ENCODE peak calls at places on chromosomes 1 and 21, in nine cellular contexts. X is endothelial cell of umbilical vein, P is IMR-90, H is heart left ventricle, V is A549, W is tibial nerve, D is ovary, L is stomach, A is adrenal gland. I is an unnamed sample. For H3K4me1, the result is how much of the 10 kb centered on the place peaks cover.

GRCh38 chr1:179080866-179081695 is 789 bp upstream of the TOR3A start:
- DNase-seq in D (no peak), L (no peak), V (no peak), P (no peak), W (no peak), X (no peak), A (no peak), H (no peak), I (no peak)

GRCh38 chr1:197776348-197777082 is 1.2 kb upstream of the DENND1B start:
- DNase-seq in A (no peak), X (peak), L (no peak), W (no peak), D (no peak), V (no peak), H (no peak), P (peak), I (no peak)

GRCh38 chr21:33367309-33367973 is 35.8 kb upstream of the IFNGR2 start:
- DNase-seq in L (no peak), H (no peak), P (no peak), X (no peak), W (no peak), A (no peak), V (no peak), D (no peak), I (no peak)

GRCh38 chr1:244231572-244232315 is 180.7 kb downstream of the ZBTB18 start:
- DNase-seq in L (peak), H (peak), D (peak), W (no peak), P (peak), X (no peak), V (no peak), A (no peak), I (no peak)

GRCh38 chr21:18204931-18205330 is 39.7 kb upstream of the CHODL start:
- DNase-seq in L (no peak), P (no peak), A (no peak), V (no peak), X (peak), H (no peak), D (no peak), W (no peak), I (no peak)

GRCh38 chr1:114078116-114078515 is 75.6 kb downstream of the SYT6 start:
- DNase-seq in W (no peak), A (no peak), X (no peak), P (no peak), D (no peak), H (no peak), L (no peak), V (no peak), I (no peak)

GRCh38 chr1:114024049-114024448 is 44.8 kb downstream of the OLFML3 start:
- DNase-seq in H (no peak), W (no peak), V (no peak), P (no peak), X (no peak), A (no peak), D (peak), L (no peak), I (no peak)

GRCh38 chr1:60343736-60344135 is 270.2 kb upstream of the C1orf87 start:
- DNase-seq in P (no peak), D (no peak), L (no peak), W (no peak), A (no peak), H (no peak), X (no peak), V (no peak), I (no peak)

GRCh38 chr1:41767534-41767933 is 151.2 kb downstream of the HIVEP3 start:
- DNase-seq in L (no peak), P (no peak), A (no peak), X (no peak), V (no peak), W (no peak), D (no peak), H (no peak), I (no peak)

GRCh38 chr21:38814126-38815059 is 8.7 kb downstream of the ETS2 start:
- DNase-seq in P (no peak), D (no peak), V (no peak), H (no peak), W (no peak), L (no peak), A (no peak), X (no peak), I (no peak)

GRCh38 chr21:44960141-44961092 is 20.6 kb downstream of the SLX9 start:
- DNase-seq in P (no peak), V (no peak), D (no peak), W (no peak), L (no peak), H (no peak), X (no peak), A (no peak), I (no peak)

GRCh38 chr1:29543586-29543985 is 307.3 kb downstream of the PTPRU start:
- DNase-seq in P (no peak), V (no peak), L (no peak), X (no peak), W (no peak), H (no peak), A (no peak), D (no peak), I (no peak)

GRCh38 chr1:69743146-69743545 is 175.4 kb downstream of the LRRC7 start:
- DNase-seq in V (no peak), H (no peak), D (no peak), L (no peak), X (no peak), P (no peak), W (no peak), A (no peak), I (no peak)

GRCh38 chr1:168110896-168111545 is 25.7 kb downstream of the GPR161 start:
- DNase-seq in A (no peak), P (no peak), H (no peak), L (no peak), W (no peak), D (no peak), V (no peak), X (no peak), I (no peak)

GRCh38 chr1:30242178-30242577 is 481.2 kb downstream of the MATN1 start:
- DNase-seq in V (no peak), A (no peak), H (no peak), D (no peak), X (no peak), P (no peak), W (no peak), L (no peak), I (no peak)

GRCh38 chr21:32311621-32312020 is 13.0 kb downstream of the MRAP start:
- DNase-seq in A (no peak), X (no peak), D (no peak), V (no peak), L (no peak), W (no peak), P (no peak), H (no peak), I (no peak)

GRCh38 chr1:64598100-64598571 is 128.2 kb downstream of the CACHD1 start:
- DNase-seq in D (no peak), H (no peak), P (peak), A (no peak), V (peak), X (no peak), W (no peak), L (no peak), I (no peak)

GRCh38 chr1:155320661-155321576 is at the start of gene RUSC1:
- DNase-seq in L (peak), A (peak), P (peak), D (peak), W (peak), H (peak), X (peak), V (no peak), I (no peak)

GRCh38 chr1:156276532-156276931 is 6.1 kb downstream of the SMG5 start:
- DNase-seq in P (no peak), H (no peak), D (no peak), W (no peak), L (no peak), A (no peak), V (no peak), X (no peak), I (no peak)

GRCh38 chr1:17289756-17290155 is 18.2 kb upstream of the PADI4 start:
- DNase-seq in P (peak), W (no peak), X (no peak), L (no peak), H (no peak), A (no peak), V (no peak), D (no peak), I (no peak)

GRCh38 chr1:183032122-183032921 is 9.1 kb downstream of the LAMC1 start:
- DNase-seq in P (no peak), L (no peak), D (peak), V (no peak), H (no peak), X (peak), A (peak), W (no peak), I (no peak)

GRCh38 chr1:6614953-6615785 is 1.6 kb downstream of the PHF13 start:
- DNase-seq in A (peak), L (no peak), H (no peak), D (peak), W (no peak), V (no peak), X (no peak), P (no peak), I (no peak)

GRCh38 chr1:31784356-31785019 is 20.3 kb upstream of the ADGRB2 start:
- DNase-seq in P (no peak), X (no peak), L (no peak), D (peak), W (no peak), V (no peak), H (peak), A (no peak), I (no peak)

GRCh38 chr21:36171741-36172331 is 15.2 kb downstream of the DOP1B start:
- DNase-seq in X (no peak), D (no peak), A (peak), V (no peak), L (no peak), W (no peak), P (peak), H (peak), I (no peak)

GRCh38 chr1:193729429-193729828 is 543.0 kb upstream of the B3GALT2 start:
- DNase-seq in D (no peak), A (no peak), V (no peak), L (no peak), X (peak), P (peak), H (no peak), W (no peak), I (no peak)

GRCh38 chr1:147723691-147724323 is 36.6 kb downstream of the GJA5 start:
- DNase-seq in D (no peak), P (no peak), V (peak), W (no peak), L (no peak), H (peak), A (peak), X (peak), I (no peak)

GRCh38 chr1:217456261-217456660 is 174.6 kb downstream of the GPATCH2 start:
- DNase-seq in V (no peak), X (no peak), A (no peak), P (no peak), L (no peak), W (no peak), H (peak), D (no peak), I (no peak)

GRCh38 chr1:45205000-45205909 is 1.1 kb downstream of the ZSWIM5 start:
- DNase-seq in X (peak), A (peak), V (peak), D (peak), L (peak), P (peak), H (peak), W (peak), I (no peak)

GRCh38 chr1:60149254-60149653 is 75.7 kb upstream of the C1orf87 start:
- DNase-seq in A (peak), L (peak), W (no peak), X (peak), H (peak), V (no peak), P (no peak), D (no peak), I (no peak)

GRCh38 chr1:20587639-20588017 is 1.3 kb upstream of the CDA start:
- DNase-seq in P (peak), X (no peak), W (no peak), L (no peak), D (no peak), H (no peak), V (no peak), A (no peak), I (no peak)

DNA sequence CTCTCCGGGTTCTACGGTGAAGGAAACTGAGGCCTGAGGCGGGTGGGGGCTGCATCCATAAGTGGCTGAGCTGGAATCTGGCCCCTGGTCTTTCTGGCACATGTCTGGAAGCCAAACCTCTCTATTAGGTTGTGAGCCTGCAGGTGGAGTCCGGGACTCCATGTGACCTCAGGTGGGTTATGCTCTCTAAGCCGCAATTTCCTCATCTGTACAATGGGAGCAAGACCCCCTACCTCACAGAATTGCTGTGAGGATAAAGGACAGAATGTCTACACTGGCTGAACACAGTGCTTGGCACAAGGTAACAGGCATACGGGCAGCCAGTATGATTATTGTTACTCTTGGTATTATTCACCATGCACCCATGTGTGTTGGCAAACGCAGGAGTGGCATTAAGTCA is 6.7 kb downstream of the EPHA2 start:
- DNase-seq in L (no peak), H (no peak), D (no peak), P (no peak), W (no peak), A (no peak), V (no peak), X (no peak), I (no peak)
- H3K4me1 ChIP-seq in L (half or more), H (half or more), D (under half), P (half or more), W (half or more), A (half or more), V (half or more), X (half or more), I (half or more)

DNA sequence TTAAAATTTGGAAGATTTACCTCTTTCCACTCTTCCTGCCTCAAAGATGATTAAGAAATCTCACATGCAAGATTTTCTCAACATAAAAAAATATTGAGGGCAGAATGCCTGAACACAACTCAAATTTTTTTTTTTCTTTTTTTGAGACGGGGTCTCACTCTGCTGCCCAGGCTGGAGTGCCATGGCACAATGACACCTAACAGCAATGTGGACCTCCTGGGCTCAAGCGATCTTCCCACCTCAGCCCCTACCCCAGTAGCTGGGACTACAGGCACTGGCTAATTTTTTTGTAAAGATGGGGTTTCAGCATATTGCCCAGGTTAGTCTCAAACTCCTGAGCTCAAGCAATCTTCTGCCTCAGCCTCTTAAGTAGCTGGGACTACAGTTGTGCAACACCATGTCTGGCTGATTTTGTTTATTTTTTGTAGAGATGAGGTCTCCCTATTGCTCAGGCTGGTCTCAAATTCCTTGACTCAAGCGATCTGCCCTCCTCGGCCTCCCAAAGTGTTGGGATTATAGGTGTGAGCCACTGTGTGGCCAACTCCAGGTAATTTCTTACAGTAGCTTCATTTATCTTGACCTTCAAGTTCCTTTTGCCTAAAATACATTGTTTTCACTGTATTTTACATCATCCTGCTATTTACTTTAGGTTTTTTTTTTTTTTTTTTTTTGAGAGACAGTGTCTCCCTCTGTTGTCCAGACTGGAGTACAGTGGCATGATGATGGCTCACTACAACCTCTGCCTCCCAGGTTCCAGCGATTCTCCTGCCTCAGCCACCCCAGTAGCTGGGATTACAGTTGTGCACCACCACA is 10.4 kb downstream of the NUCKS1 start:
- DNase-seq in A (no peak), P (peak), X (no peak), V (no peak), W (no peak), H (no peak), L (no peak), D (no peak), I (no peak)
- TF ChIP-seq CTCF in A (no peak), P (peak), X (no peak), V (peak), W (no peak), H (no peak), L (no peak), D (no peak), I (no peak)

GRCh38 chr1:158150512-158150911 is 30.2 kb upstream of the CD1D start:
- DNase-seq in V (no peak), L (no peak), H (no peak), A (no peak), W (no peak), D (no peak), P (no peak), X (no peak), I (no peak)
- TF ChIP-seq POLR2A in V (no peak), L (no peak), H (no peak), A (no peak), W (no peak), D (no peak), P (no peak), X (no peak), I (no peak)

DNA sequence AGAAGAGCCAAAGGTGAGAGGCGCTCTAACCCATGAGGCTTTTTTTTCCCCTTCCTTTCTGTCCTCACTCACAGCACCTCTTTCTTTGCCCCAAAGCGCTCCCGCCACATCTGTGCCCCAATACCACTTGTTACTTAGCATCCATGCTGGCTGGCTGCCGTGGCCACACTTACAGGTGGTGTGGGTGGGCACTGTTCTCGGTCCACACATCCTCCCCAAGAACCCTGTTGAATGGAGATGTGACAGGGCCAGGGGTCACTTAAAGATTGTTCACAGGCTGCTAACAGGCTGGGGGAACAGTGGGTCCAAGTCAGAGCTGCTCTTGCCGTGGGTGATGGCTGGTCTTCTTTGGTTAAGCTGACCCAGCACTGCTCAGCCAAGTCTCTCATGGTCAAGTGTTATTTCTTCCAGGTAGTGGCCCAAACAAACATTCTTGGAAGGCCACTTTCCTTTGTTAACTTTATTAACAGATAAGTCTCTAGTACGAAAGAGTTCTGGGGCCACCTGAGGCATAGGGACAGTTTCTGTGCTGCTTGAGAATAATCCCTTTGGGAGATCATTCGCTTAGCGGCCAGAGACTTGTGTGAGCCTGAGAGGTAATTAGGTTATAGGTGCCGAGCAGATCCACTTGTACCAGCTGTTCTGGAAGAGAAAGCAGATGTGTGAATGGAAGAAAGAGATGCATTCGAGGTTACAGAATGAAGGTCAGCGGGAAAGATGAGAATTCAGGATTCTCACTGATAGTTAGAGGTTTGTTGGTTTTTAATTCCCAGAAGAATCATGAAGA is 62.6 kb upstream of the IRF2BP2 start:
- DNase-seq in P (no peak), V (no peak), W (no peak), A (no peak), L (no peak), D (no peak), X (no peak), H (no peak), I (no peak)
- H3K4me1 ChIP-seq in P (under half), V (under half), W (under half), A (under half), L (under half), D (under half), X (under half), H (under half), I (under half)

DNA sequence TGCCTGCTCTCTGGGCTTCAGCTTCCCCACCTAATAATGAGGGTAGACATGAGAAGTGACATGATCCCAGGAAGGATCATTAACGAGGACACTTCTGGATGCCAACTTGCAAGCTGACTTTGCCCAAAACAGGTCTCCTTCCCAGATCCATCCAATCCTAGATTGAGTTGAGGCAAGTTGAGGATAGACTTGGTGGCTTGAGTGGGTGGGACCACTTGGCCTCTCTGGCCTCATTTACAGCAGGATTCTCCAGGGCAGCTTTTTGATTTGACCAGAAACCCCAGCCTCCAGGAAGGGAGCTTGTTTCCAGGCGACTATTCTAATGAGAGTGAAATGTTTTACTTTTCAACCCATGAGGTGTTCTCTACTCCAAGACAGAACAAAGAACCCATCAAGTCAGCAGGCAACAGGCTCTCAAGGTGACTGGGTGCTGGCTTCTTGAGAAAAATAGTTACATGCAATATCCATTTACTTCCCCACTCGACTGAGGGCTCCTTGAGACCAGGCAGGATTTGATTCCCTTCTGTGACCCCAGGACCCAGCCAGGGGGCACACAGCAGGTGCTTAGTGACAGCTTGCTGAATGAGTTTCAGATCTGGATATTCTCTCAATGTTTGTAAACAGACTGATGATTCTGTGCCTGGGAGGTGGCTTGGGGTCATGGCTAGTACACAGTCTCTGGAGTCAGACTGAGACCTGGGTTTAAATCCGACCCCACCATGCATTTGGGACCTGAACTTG is 128.2 kb downstream of the DMRTB1 start:
- DNase-seq in A (no peak), H (no peak), W (no peak), P (no peak), V (no peak), D (no peak), X (no peak), L (peak), I (no peak)
- TF ChIP-seq CTCF in A (no peak), H (no peak), W (no peak), P (no peak), V (no peak), D (no peak), X (no peak), L (no peak), I (no peak)

I was measured in esophagus squamous epithelium.